ENCODE peak calls at places on chromosome X, in six cellular contexts. Z, G, C, I, W and U are unnamed samples.

GRCh38 chrX:41137589-41137988 is 52.3 kb downstream of the USP9X start:
- DNase-seq in Z (no peak), G (no peak), C (no peak), I (no peak), W (no peak), U (no peak)

GRCh38 chrX:151680805-151681204 is 14.5 kb upstream of the PRRG3 start:
- DNase-seq in Z (peak; percentile 25), G (no peak), C (no peak), I (peak; percentile 48), W (no peak), U (no peak)

GRCh38 chrX:55487143-55487542 is 2.5 kb downstream of the USP51 start:
- DNase-seq in Z (no peak), G (no peak), C (no peak), I (no peak), W (no peak), U (no peak)

GRCh38 chrX:71618303-71618721 is at the start of gene CXCR3:
- DNase-seq in Z (peak; percentile 24), G (peak; percentile 83), C (no peak), I (no peak), W (no peak), U (no peak)

GRCh38 chrX:103170216-103170615 is 44.7 kb upstream of the BEX4 start:
- DNase-seq in Z (no peak), G (no peak), C (no peak), I (peak; percentile 43), W (no peak), U (no peak)

GRCh38 chrX:10631416-10632145 is 11.2 kb upstream of the MID1 start:
- DNase-seq in Z (no peak), G (no peak), C (no peak), I (peak; percentile 59), W (no peak), U (no peak)

GRCh38 chrX:10239611-10240064 is 82.9 kb downstream of the CLCN4 start:
- DNase-seq in Z (no peak), G (no peak), C (peak; percentile 13), I (peak; percentile 43), W (no peak), U (no peak)

GRCh38 chrX:116379854-116380253 is 56.6 kb upstream of the SLC6A14 start:
- DNase-seq in Z (peak; percentile 4), G (no peak), C (no peak), I (peak; percentile 90), W (no peak), U (no peak)

GRCh38 chrX:47540754-47541538 is 20.1 kb upstream of the ARAF start:
- DNase-seq in Z (peak; percentile 86), G (no peak), C (peak; percentile 76), I (peak; percentile 80), W (no peak), U (peak; percentile 67)

GRCh38 chrX:53281321-53281822 is at the start of gene IQSEC2:
- DNase-seq in Z (peak; percentile 87), G (peak; percentile 79), C (no peak), I (peak; percentile 73), W (no peak), U (no peak)

GRCh38 chrX:140762061-140762460 is 52.5 kb downstream of the LINC00632 start:
- DNase-seq in Z (peak; percentile 20), G (no peak), C (no peak), I (peak; percentile 57), W (no peak), U (no peak)

GRCh38 chrX:149762696-149763614 is 10.9 kb upstream of the HSFX1 start:
- DNase-seq in Z (no peak), G (peak; percentile 46), C (no peak), I (no peak), W (no peak), U (no peak)

GRCh38 chrX:48753708-48754107 is 7.8 kb upstream of the GLOD5 start:
- DNase-seq in Z (no peak), G (no peak), C (no peak), I (no peak), W (no peak), U (no peak)

GRCh38 chrX:10062352-10062751 is 94.4 kb upstream of the CLCN4 start:
- DNase-seq in Z (no peak), G (no peak), C (no peak), I (peak; percentile 71), W (no peak), U (no peak)

GRCh38 chrX:46704767-46705386 is 54.0 kb downstream of the SLC9A7 start:
- DNase-seq in Z (no peak), G (no peak), C (no peak), I (peak; percentile 60), W (no peak), U (no peak)

GRCh38 chrX:23317799-23318724 is 16.6 kb upstream of the PTCHD1 start:
- DNase-seq in Z (no peak), G (no peak), C (no peak), I (peak; percentile 14), W (no peak), U (no peak)

GRCh38 chrX:22429704-22430103 is 157.0 kb downstream of the CBLL2 start:
- DNase-seq in Z (no peak), G (no peak), C (no peak), I (no peak), W (no peak), U (no peak)

GRCh38 chrX:13983734-13984133 is 46.0 kb downstream of the GEMIN8 start:
- DNase-seq in Z (no peak), G (no peak), C (no peak), I (no peak), W (no peak), U (no peak)

GRCh38 chrX:106300239-106300638 is 132.1 kb downstream of the PWWP3B start:
- DNase-seq in Z (no peak), G (no peak), C (no peak), I (peak; percentile 94), W (no peak), U (peak; percentile 25)

GRCh38 chrX:37349131-37350033 is at the start of gene PRRG1:
- DNase-seq in Z (peak; percentile 75), G (peak; percentile 80), C (peak; percentile 34), I (peak; percentile 83), W (no peak), U (no peak)

GRCh38 chrX:63299596-63299995 is 51.5 kb downstream of the SPIN4 start:
- DNase-seq in Z (no peak), G (no peak), C (no peak), I (no peak), W (no peak), U (no peak)

GRCh38 chrX:25156323-25156722 is 140.6 kb upstream of the ARX start:
- DNase-seq in Z (no peak), G (no peak), C (no peak), I (no peak), W (no peak), U (no peak)

GRCh38 chrX:8242431-8242830 is 71.4 kb upstream of the VCX2 start:
- DNase-seq in Z (no peak), G (no peak), C (no peak), I (no peak), W (no peak), U (no peak)

GRCh38 chrX:8235026-8235425 is 64.0 kb upstream of the VCX2 start:
- DNase-seq in Z (no peak), G (no peak), C (no peak), I (peak; percentile 44), W (no peak), U (no peak)

GRCh38 chrX:8233091-8233490 is 62.0 kb upstream of the VCX2 start:
- DNase-seq in Z (no peak), G (no peak), C (no peak), I (no peak), W (no peak), U (no peak)

GRCh38 chrX:8237718-8238117 is 66.7 kb upstream of the VCX2 start:
- DNase-seq in Z (no peak), G (no peak), C (no peak), I (no peak), W (no peak), U (no peak)
- TF ChIP-seq CTCF in Z (no peak), G (no peak), C (no peak), I (no peak), W (no peak), U (no peak)

DNA sequence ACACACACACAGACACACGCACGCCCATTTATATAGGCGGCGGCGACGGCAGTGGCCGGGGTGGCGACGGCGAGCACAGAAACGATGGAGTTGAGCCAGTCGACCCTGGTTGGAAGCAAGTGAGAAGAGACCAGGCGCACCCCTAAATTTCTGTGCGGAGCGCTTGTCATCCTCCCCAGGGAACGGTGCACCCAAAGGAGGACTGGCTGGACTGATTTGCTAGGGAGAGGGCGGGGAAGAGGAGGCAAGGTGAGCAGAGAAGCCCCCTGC is 296 bp downstream of the NHS start:
- DNase-seq in Z (peak; percentile 5), G (no peak), C (no peak), I (peak; percentile 14), W (no peak), U (no peak)
- H3K4me3 ChIP-seq in Z (peak overlapping the region; percentile 57), G (peak overlapping the region; percentile 27), C (peak overlapping the region; percentile 78), I (peak overlapping the region; percentile 62), W (peak overlapping the region; percentile 60), U (peak overlapping the region; percentile 77)

GRCh38 chrX:31153475-31154047 is 81.7 kb upstream of the FTHL17 start:
- DNase-seq in Z (no peak), G (no peak), C (no peak), I (no peak), W (no peak), U (no peak)
- TF ChIP-seq CTCF in Z (no peak), G (no peak), C (no peak), I (no peak), W (no peak), U (no peak)

GRCh38 chrX:68163446-68163845 is 269.8 kb downstream of the OPHN1 start:
- DNase-seq in Z (no peak), G (no peak), C (no peak), I (peak; percentile 41), W (no peak), U (no peak)
- H3K4me3 ChIP-seq in Z (no peak overlapping the region), G (no peak overlapping the region), C (no peak overlapping the region), I (no peak overlapping the region), W (no peak overlapping the region), U (no peak overlapping the region)

GRCh38 chrX:29233592-29234179 is 646.4 kb downstream of the IL1RAPL1 start:
- DNase-seq in Z (no peak), G (no peak), C (no peak), I (no peak), W (no peak), U (no peak)

GRCh38 chrX:29229802-29230201 is 642.6 kb downstream of the IL1RAPL1 start:
- DNase-seq in Z (no peak), G (no peak), C (no peak), I (peak; percentile 14), W (no peak), U (no peak)

DNA sequence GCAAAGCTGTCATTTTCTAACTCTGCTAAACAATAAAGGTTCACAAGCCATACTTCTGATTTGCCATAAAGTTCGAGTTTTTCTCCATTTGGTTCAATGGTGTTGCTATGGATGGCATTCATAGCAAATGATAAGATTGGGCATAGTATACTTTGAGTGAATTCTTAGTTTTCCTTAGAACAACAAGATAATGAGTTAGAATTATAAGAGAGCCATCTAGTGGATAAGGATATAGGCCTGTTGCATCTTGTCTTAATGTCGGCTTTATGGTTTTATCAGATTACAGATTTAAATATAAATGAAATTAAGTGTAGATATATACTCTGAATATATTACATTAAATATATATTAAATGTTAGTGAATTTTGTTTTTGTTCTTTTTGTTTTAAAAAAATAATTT is 644.6 kb downstream of the IL1RAPL1 start:
- DNase-seq in Z (no peak), G (no peak), C (no peak), I (peak; percentile 1), W (no peak), U (no peak)
- TF ChIP-seq CTCF in Z (peak; percentile 6), G (no peak), C (no peak), I (peak; percentile 20), W (no peak), U (peak; percentile 33)

GRCh38 chrX:11666180-11666579 is 460 bp upstream of the ARHGAP6 start:
- DNase-seq in Z (no peak), G (no peak), C (no peak), I (no peak), W (no peak), U (no peak)
- H3K4me3 ChIP-seq in Z (peak overlapping the region; percentile 55), G (no peak overlapping the region), C (peak overlapping the region; percentile 43), I (no peak overlapping the region), W (peak overlapping the region; percentile 49), U (peak overlapping the region; percentile 71)

GRCh38 chrX:110836982-110837381 is 41.4 kb upstream of the CHRDL1 start:
- DNase-seq in Z (no peak), G (no peak), C (no peak), I (no peak), W (no peak), U (no peak)
- TF ChIP-seq CTCF in Z (no peak), G (no peak), C (peak; percentile 33), I (no peak), W (no peak), U (peak; percentile 44)